ENCODE peak calls at places on chromosomes 3 and 15, in seven cellular contexts. F, M, N, S, X, H and U are unnamed samples.
A peak's percentile ranks its signal among the peaks of the same experiment; 100 is the strongest.

GRCh38 chr3:15478300-15478979 is 43.1 kb downstream of the COLQ start:
- DNase-seq in F (no peak), M (no peak), N (no peak), S (no peak), X (no peak), H (no peak), U (no peak)

GRCh38 chr3:191262650-191263049 is 63.6 kb downstream of the OSTN start:
- DNase-seq in F (no peak), M (no peak), N (no peak), S (no peak), X (no peak), H (no peak), U (no peak)

GRCh38 chr3:4889896-4890295 is 89.3 kb upstream of the BHLHE40 start:
- DNase-seq in F (no peak), M (no peak), N (no peak), S (no peak), X (no peak), H (no peak), U (no peak)

GRCh38 chr15:100775581-100776185 is 103.9 kb upstream of the ALDH1A3 start:
- DNase-seq in F (no peak), M (no peak), N (no peak), S (no peak), X (no peak), H (no peak), U (no peak)

GRCh38 chr3:94117729-94118128 is 54.9 kb downstream of the NSUN3 start:
- DNase-seq in F (no peak), M (no peak), N (no peak), S (no peak), X (no peak), H (no peak), U (no peak)

GRCh38 chr3:71693641-71694040 is 31.6 kb downstream of the EIF4E3 start:
- DNase-seq in F (no peak), M (no peak), N (no peak), S (no peak), X (no peak), H (peak; percentile 23), U (no peak)

GRCh38 chr15:38690737-38691332 is 126.2 kb upstream of the RASGRP1 start:
- DNase-seq in F (peak; percentile 73), M (no peak), N (peak; percentile 82), S (peak; percentile 76), X (peak; percentile 64), H (peak; percentile 40), U (peak; percentile 41)

GRCh38 chr3:128665362-128666021 is 14.9 kb upstream of the RPN1 start:
- DNase-seq in F (no peak), M (no peak), N (no peak), S (no peak), X (no peak), H (no peak), U (no peak)

GRCh38 chr15:41713047-41713446 is 52.8 kb downstream of the MGA start:
- DNase-seq in F (peak; percentile 59), M (no peak), N (no peak), S (peak; percentile 24), X (no peak), H (no peak), U (no peak)

DNA sequence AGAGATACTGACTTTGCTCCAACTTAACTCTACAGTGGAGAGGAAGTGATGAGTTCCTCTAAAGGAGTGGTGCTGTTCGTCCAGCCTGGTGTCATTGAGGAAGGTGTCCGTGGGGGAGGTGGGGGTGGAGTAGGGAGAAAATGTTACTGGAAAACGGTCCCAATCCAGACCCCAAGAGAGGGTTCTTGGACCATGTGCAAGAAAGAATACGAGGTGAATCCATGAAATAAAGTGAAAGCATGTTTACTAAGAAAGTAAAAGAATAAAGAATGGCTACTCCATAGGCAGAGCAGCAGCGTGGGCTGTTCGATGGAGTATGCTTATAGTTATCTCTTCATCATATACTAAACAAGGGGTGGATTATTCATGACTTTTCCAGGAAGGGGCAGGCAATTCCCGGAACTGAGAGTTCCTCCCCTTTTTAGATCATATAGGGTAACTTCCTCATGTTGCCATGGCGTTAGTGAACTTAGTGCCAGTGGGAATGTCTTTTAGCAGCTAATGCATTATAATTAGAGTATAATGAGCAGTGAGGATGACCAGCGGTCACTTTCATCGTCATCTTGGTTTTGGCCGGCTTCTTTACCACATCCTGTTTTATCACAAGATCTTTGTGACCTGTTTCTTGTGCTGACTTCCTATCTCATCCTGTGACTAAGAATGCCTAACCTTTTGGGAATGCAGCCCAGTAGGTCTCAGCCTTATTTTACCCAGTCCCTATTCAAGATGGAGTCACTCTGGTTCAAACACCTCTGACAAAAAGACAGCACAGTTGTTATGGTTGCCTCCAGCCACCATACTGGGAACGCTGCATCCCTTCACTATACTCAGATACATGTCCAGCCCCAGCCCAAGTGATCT is 38.6 kb downstream of the CLEC3B start:
- DNase-seq in F (no peak), M (no peak), N (no peak), S (no peak), X (peak; percentile 64), H (no peak), U (no peak)
- TF ChIP-seq EP300 in F (no peak), M (no peak), N (no peak), S (no peak), X (peak; percentile 85), H (no peak), U (peak; percentile 26)

GRCh38 chr3:197711973-197712707 is 24.6 kb downstream of the RUBCN start:
- DNase-seq in F (peak; percentile 77), M (peak; percentile 62), N (peak; percentile 50), S (peak; percentile 87), X (peak; percentile 41), H (peak; percentile 82), U (peak; percentile 89)
- TF ChIP-seq POLR2A in F (no peak), M (no peak), N (no peak), S (peak; percentile 65), X (no peak), H (no peak), U (peak; percentile 58)

GRCh38 chr15:22956257-22956979 is 23.8 kb downstream of the CYFIP1 start:
- DNase-seq in F (no peak), M (no peak), N (no peak), S (no peak), X (no peak), H (peak; percentile 58), U (no peak)
- TF ChIP-seq EP300 in F (no peak), M (no peak), N (no peak), S (no peak), X (no peak), H (no peak), U (no peak)

DNA sequence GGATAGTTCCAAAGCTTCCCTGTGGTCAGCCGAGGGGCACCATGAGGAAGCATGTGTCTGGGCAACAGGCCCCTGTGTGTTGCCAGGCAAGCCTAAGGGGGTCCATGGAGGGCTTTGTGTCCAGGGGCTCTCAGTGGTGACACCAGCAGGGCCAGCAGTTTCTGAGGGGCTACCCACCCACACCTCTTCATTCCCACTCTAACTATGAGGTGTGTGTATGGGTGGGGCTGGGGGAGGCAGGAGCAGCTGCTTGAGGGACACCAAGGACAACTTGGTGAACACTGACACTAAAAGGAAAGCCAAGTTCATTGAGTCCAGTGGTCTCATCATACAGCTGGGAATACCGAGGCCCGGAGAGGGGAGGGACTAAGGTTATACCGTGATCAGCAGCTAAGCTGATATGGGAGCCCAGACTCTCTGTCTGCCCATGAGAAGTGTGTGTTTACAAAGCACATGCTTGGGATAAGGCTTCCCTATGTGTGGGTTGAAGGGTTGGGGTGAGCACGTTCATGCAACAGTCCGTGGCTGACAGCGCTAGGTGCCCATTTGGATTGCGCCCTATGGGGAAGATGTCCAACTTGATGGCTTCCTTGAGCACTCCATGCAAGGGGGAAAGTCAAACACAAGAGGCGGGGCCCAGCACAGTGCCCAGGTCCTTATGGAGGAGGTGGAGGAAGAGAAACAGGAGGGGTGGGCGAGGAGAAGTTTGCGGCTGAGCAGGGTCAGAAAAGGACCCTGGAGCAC is 34.8 kb upstream of the CHRNB4 start:
- DNase-seq in F (no peak), M (no peak), N (no peak), S (no peak), X (no peak), H (no peak), U (no peak)
- TF ChIP-seq POLR2A in F (no peak), M (no peak), N (no peak), S (no peak), X (no peak), H (no peak), U (no peak)

DNA sequence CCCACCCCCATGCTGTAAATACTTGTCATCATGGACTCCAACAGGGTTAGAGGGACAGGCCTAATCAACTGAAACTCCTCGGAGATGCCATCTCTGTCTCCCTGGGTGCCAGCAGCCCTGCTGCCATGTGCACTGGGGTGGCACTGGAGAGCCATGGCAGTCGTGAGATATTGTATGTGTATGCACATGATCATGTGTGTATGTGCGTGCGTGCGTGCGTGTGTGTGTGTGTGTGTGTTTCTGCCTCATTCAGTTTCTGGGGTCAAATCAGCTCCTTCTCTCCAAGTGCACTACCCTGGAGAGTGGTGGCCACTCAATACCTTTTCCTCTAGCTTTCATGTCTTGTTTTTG is 3.2 kb upstream of the APEH start:
- DNase-seq in F (no peak), M (no peak), N (no peak), S (no peak), X (no peak), H (no peak), U (no peak)
- TF ChIP-seq EP300 in F (no peak), M (no peak), N (no peak), S (no peak), X (no peak), H (no peak), U (no peak)

GRCh38 chr15:92902723-92903587 is 2.8 kb downstream of the CHD2 start:
- DNase-seq in F (no peak), M (no peak), N (no peak), S (no peak), X (no peak), H (no peak), U (no peak)
- TF ChIP-seq POLR2A in F (no peak), M (no peak), N (no peak), S (peak; percentile 17), X (no peak), H (no peak), U (no peak)

DNA sequence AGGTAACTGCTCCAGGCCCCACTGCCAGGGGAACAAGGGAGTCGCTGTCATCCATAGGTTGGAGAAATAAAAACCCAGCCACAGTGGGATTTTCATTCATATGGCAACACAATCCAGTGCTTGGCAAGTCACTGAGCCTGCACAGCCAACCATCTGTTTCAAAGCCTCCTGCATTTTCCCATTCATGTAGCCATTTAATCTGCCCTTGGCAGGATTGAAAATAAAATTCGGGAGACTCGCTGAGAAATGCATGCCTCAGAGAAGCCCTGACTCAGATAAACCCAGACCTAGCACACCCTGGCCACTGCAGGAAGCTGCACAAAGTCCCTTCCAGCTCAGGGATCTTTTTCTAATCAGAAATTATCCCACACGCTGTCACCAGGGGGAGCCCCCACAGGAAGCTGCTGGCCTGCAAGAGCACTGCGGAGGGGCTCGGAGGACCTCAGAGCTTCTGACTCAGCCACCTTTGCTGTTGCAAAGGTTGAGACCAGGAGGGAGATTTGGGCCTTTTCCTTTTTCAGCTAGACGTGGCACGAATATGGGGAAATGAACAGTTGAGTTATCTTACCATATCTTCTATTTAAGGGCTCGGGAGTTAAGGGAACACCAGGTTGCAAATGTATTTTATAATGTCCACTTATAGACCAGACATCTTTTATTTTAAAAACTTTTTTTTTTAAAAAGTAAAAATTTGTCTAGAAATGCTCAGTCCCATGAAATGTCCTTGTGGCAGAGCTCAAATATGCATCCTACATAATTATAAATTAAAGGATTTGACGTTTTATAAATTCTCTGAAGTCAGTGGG is 103.4 kb upstream of the VEPH1 start:
- DNase-seq in F (peak; percentile 60), M (peak; percentile 70), N (peak; percentile 94), S (peak; percentile 45), X (peak; percentile 62), H (peak; percentile 28), U (peak; percentile 68)
- TF ChIP-seq EP300 in F (no peak), M (no peak), N (no peak), S (no peak), X (no peak), H (no peak), U (no peak)